ENCODE peak calls at places on chromosomes 1 and 21, in six cellular contexts. One of them, this sample, is unnamed.
A peak's percentile ranks its signal among the peaks of the same experiment; 100 is the strongest.

GRCh38 chr1:63651110-63651776 is 58.0 kb downstream of the PGM1 start:
- DNase-seq in Kasumi-1: no peak
- DNase-seq in neuronal stem cell: no peak
- DNase-seq in CD8-positive, alpha-beta memory T cell: no peak
- DNase-seq in NCI-H1930: no peak
- DNase-seq in NCI-H1048: no peak
- DNase-seq in this sample: peak; percentile 5

GRCh38 chr21:36504067-36505058 is 24.4 kb upstream of the CLDN14 start:
- DNase-seq in CD8-positive, alpha-beta memory T cell: no peak
- DNase-seq in NCI-H1930: no peak
- DNase-seq in NCI-H1048: peak; percentile 26
- DNase-seq in neuronal stem cell: peak; percentile 39
- DNase-seq in Kasumi-1: peak; percentile 72
- DNase-seq in this sample: peak; percentile 81

GRCh38 chr1:243341074-243341473 is 85.2 kb downstream of the SDCCAG8 start:
- DNase-seq in Kasumi-1: no peak
- DNase-seq in neuronal stem cell: no peak
- DNase-seq in CD8-positive, alpha-beta memory T cell: no peak
- DNase-seq in NCI-H1930: no peak
- DNase-seq in NCI-H1048: no peak
- DNase-seq in this sample: no peak

GRCh38 chr1:8712413-8713229 is 104.8 kb downstream of the RERE start:
- DNase-seq in Kasumi-1: peak; percentile 94
- DNase-seq in CD8-positive, alpha-beta memory T cell: no peak
- DNase-seq in NCI-H1048: no peak
- DNase-seq in NCI-H1930: peak; percentile 95
- DNase-seq in neuronal stem cell: no peak
- DNase-seq in this sample: peak; percentile 68

GRCh38 chr1:197921235-197922069 is 4.3 kb downstream of the LHX9 start:
- DNase-seq in Kasumi-1: no peak
- DNase-seq in NCI-H1930: no peak
- DNase-seq in NCI-H1048: no peak
- DNase-seq in neuronal stem cell: peak; percentile 17
- DNase-seq in CD8-positive, alpha-beta memory T cell: no peak
- DNase-seq in this sample: no peak

GRCh38 chr1:205983925-205984725 is 19.1 kb downstream of the RAB7B start:
- DNase-seq in NCI-H1930: no peak
- DNase-seq in NCI-H1048: no peak
- DNase-seq in neuronal stem cell: peak; percentile 39
- DNase-seq in Kasumi-1: peak; percentile 76
- DNase-seq in CD8-positive, alpha-beta memory T cell: no peak
- DNase-seq in this sample: peak; percentile 75

GRCh38 chr1:81701071-81701470 is 99.7 kb upstream of the ADGRL2 start:
- DNase-seq in neuronal stem cell: no peak
- DNase-seq in NCI-H1930: no peak
- DNase-seq in NCI-H1048: no peak
- DNase-seq in Kasumi-1: no peak
- DNase-seq in CD8-positive, alpha-beta memory T cell: no peak
- DNase-seq in this sample: no peak

GRCh38 chr1:30336550-30337426 is 386.6 kb downstream of the MATN1 start:
- DNase-seq in NCI-H1930: no peak
- DNase-seq in CD8-positive, alpha-beta memory T cell: no peak
- DNase-seq in neuronal stem cell: no peak
- DNase-seq in NCI-H1048: no peak
- DNase-seq in Kasumi-1: no peak
- DNase-seq in this sample: no peak

GRCh38 chr1:235326719-235327558 is 1.0 kb downstream of the ARID4B start:
- DNase-seq in Kasumi-1: peak; percentile 58
- DNase-seq in NCI-H1048: no peak
- DNase-seq in CD8-positive, alpha-beta memory T cell: peak; percentile 57
- DNase-seq in NCI-H1930: no peak
- DNase-seq in neuronal stem cell: peak; percentile 17
- DNase-seq in this sample: peak; percentile 69

GRCh38 chr1:153510984-153511410 is 24.8 kb downstream of the S100A6 start:
- DNase-seq in CD8-positive, alpha-beta memory T cell: peak; percentile 72
- DNase-seq in neuronal stem cell: peak; percentile 71
- DNase-seq in NCI-H1930: peak; percentile 27
- DNase-seq in NCI-H1048: peak; percentile 41
- DNase-seq in Kasumi-1: peak; percentile 58
- DNase-seq in this sample: peak; percentile 90

GRCh38 chr1:200445213-200445612 is 35.4 kb upstream of the ZNF281 start:
- DNase-seq in neuronal stem cell: no peak
- DNase-seq in NCI-H1930: no peak
- DNase-seq in NCI-H1048: no peak
- DNase-seq in Kasumi-1: no peak
- DNase-seq in CD8-positive, alpha-beta memory T cell: no peak
- DNase-seq in this sample: no peak

GRCh38 chr21:38346286-38346685 is 89.5 kb downstream of the KCNJ15 start:
- DNase-seq in Kasumi-1: no peak
- DNase-seq in NCI-H1048: no peak
- DNase-seq in NCI-H1930: no peak
- DNase-seq in CD8-positive, alpha-beta memory T cell: no peak
- DNase-seq in neuronal stem cell: no peak
- DNase-seq in this sample: no peak

GRCh38 chr1:21384620-21385019 is 55.3 kb upstream of the NBPF3 start:
- DNase-seq in NCI-H1048: no peak
- DNase-seq in neuronal stem cell: no peak
- DNase-seq in NCI-H1930: no peak
- DNase-seq in Kasumi-1: no peak
- DNase-seq in CD8-positive, alpha-beta memory T cell: no peak
- DNase-seq in this sample: peak; percentile 17

GRCh38 chr1:22105611-22106207 is 37.2 kb downstream of the WNT4 start:
- DNase-seq in NCI-H1930: no peak
- DNase-seq in CD8-positive, alpha-beta memory T cell: no peak
- DNase-seq in neuronal stem cell: peak; percentile 26
- DNase-seq in Kasumi-1: peak; percentile 81
- DNase-seq in NCI-H1048: no peak
- DNase-seq in this sample: peak; percentile 67

GRCh38 chr1:20112279-20113000 is 6.9 kb downstream of the PLA2G2D start:
- DNase-seq in NCI-H1048: no peak
- DNase-seq in CD8-positive, alpha-beta memory T cell: no peak
- DNase-seq in neuronal stem cell: no peak
- DNase-seq in NCI-H1930: no peak
- DNase-seq in Kasumi-1: no peak
- DNase-seq in this sample: no peak

GRCh38 chr1:202281316-202282016 is 60.3 kb downstream of the UBE2T start:
- DNase-seq in CD8-positive, alpha-beta memory T cell: no peak
- DNase-seq in NCI-H1930: no peak
- DNase-seq in neuronal stem cell: no peak
- DNase-seq in NCI-H1048: no peak
- DNase-seq in Kasumi-1: no peak
- DNase-seq in this sample: no peak

GRCh38 chr1:20328201-20328600 is 37.5 kb downstream of the VWA5B1 start:
- DNase-seq in neuronal stem cell: no peak
- DNase-seq in CD8-positive, alpha-beta memory T cell: no peak
- DNase-seq in Kasumi-1: no peak
- DNase-seq in NCI-H1930: no peak
- DNase-seq in NCI-H1048: no peak
- DNase-seq in this sample: peak; percentile 1

GRCh38 chr1:101238041-101238515 is 1.3 kb downstream of the S1PR1 start:
- DNase-seq in NCI-H1930: no peak
- DNase-seq in NCI-H1048: no peak
- DNase-seq in Kasumi-1: no peak
- DNase-seq in neuronal stem cell: no peak
- DNase-seq in CD8-positive, alpha-beta memory T cell: peak; percentile 25
- DNase-seq in this sample: no peak

GRCh38 chr1:244792188-244792850 is 43.1 kb upstream of the COX20 start:
- DNase-seq in neuronal stem cell: no peak
- DNase-seq in CD8-positive, alpha-beta memory T cell: no peak
- DNase-seq in Kasumi-1: no peak
- DNase-seq in NCI-H1048: no peak
- DNase-seq in NCI-H1930: no peak
- DNase-seq in this sample: no peak

GRCh38 chr1:224067621-224068457 is 46.1 kb upstream of the FBXO28 start:
- DNase-seq in neuronal stem cell: no peak
- DNase-seq in Kasumi-1: no peak
- DNase-seq in NCI-H1930: no peak
- DNase-seq in CD8-positive, alpha-beta memory T cell: no peak
- DNase-seq in NCI-H1048: no peak
- DNase-seq in this sample: peak; percentile 42

GRCh38 chr1:41749992-41750745 is 168.6 kb downstream of the HIVEP3 start:
- DNase-seq in neuronal stem cell: no peak
- DNase-seq in Kasumi-1: no peak
- DNase-seq in CD8-positive, alpha-beta memory T cell: no peak
- DNase-seq in NCI-H1048: no peak
- DNase-seq in NCI-H1930: no peak
- DNase-seq in this sample: no peak

GRCh38 chr1:166588741-166589140 is 250.5 kb upstream of the POGK start:
- DNase-seq in neuronal stem cell: no peak
- DNase-seq in NCI-H1048: no peak
- DNase-seq in NCI-H1930: no peak
- DNase-seq in Kasumi-1: no peak
- DNase-seq in CD8-positive, alpha-beta memory T cell: no peak
- DNase-seq in this sample: no peak

GRCh38 chr1:30642391-30643120 is 80.8 kb downstream of the MATN1 start:
- DNase-seq in neuronal stem cell: no peak
- DNase-seq in NCI-H1048: no peak
- DNase-seq in NCI-H1930: no peak
- DNase-seq in CD8-positive, alpha-beta memory T cell: no peak
- DNase-seq in Kasumi-1: no peak
- DNase-seq in this sample: no peak

GRCh38 chr1:179137623-179138235 is 55.9 kb downstream of the TOR3A start:
- DNase-seq in NCI-H1048: no peak
- DNase-seq in NCI-H1930: no peak
- DNase-seq in CD8-positive, alpha-beta memory T cell: no peak
- DNase-seq in neuronal stem cell: no peak
- DNase-seq in Kasumi-1: no peak
- DNase-seq in this sample: no peak

GRCh38 chr1:186487163-186487562 is 26.2 kb upstream of the PDC start:
- DNase-seq in CD8-positive, alpha-beta memory T cell: no peak
- DNase-seq in neuronal stem cell: no peak
- DNase-seq in NCI-H1048: no peak
- DNase-seq in Kasumi-1: no peak
- DNase-seq in NCI-H1930: no peak
- DNase-seq in this sample: no peak